ENCODE peak calls at places on chromosome 2, in ten cellular contexts. One of them, this sample, is unnamed.

GRCh38 chr2:240137596-240138274 is 1.6 kb upstream of the COPS9 start:
- DNase-seq in RKO: no peak
- DNase-seq in fibroblast of mammary gland: no peak
- DNase-seq in LoVo: no peak
- DNase-seq in cardiac muscle cell: no peak
- DNase-seq in stimulated activated CD4-positive, alpha-beta T cell treated with anti-CD3 and anti-CD28 coated beads, Interleukin-4, amount 100 ng/mL, for 1 hour: no peak
- DNase-seq in C1 segment of cervical spinal cord: no peak
- DNase-seq in NB4: no peak
- DNase-seq in kidney tubule cell: no peak
- DNase-seq in activated naive CD4-positive, alpha-beta T cell treated with anti-CD3 and anti-CD28 coated beads for 36 hours: no peak
- DNase-seq in this sample: no peak

GRCh38 chr2:73877071-73877802 is 15.6 kb upstream of the ACTG2 start:
- DNase-seq in RKO: no peak
- DNase-seq in fibroblast of mammary gland: no peak
- DNase-seq in LoVo: no peak
- DNase-seq in cardiac muscle cell: no peak
- DNase-seq in stimulated activated CD4-positive, alpha-beta T cell treated with anti-CD3 and anti-CD28 coated beads, Interleukin-4, amount 100 ng/mL, for 1 hour: no peak
- DNase-seq in C1 segment of cervical spinal cord: no peak
- DNase-seq in NB4: peak
- DNase-seq in kidney tubule cell: no peak
- DNase-seq in activated naive CD4-positive, alpha-beta T cell treated with anti-CD3 and anti-CD28 coated beads for 36 hours: no peak
- DNase-seq in this sample: no peak

GRCh38 chr2:180938419-180938818 is 42.0 kb upstream of the UBE2E3 start:
- DNase-seq in RKO: no peak
- DNase-seq in fibroblast of mammary gland: peak
- DNase-seq in LoVo: no peak
- DNase-seq in cardiac muscle cell: no peak
- DNase-seq in stimulated activated CD4-positive, alpha-beta T cell treated with anti-CD3 and anti-CD28 coated beads, Interleukin-4, amount 100 ng/mL, for 1 hour: no peak
- DNase-seq in C1 segment of cervical spinal cord: no peak
- DNase-seq in NB4: no peak
- DNase-seq in kidney tubule cell: peak
- DNase-seq in activated naive CD4-positive, alpha-beta T cell treated with anti-CD3 and anti-CD28 coated beads for 36 hours: no peak
- DNase-seq in this sample: peak

GRCh38 chr2:120014231-120014990 is 1.5 kb downstream of the EPB41L5 start:
- DNase-seq in RKO: no peak
- DNase-seq in fibroblast of mammary gland: peak
- DNase-seq in LoVo: no peak
- DNase-seq in cardiac muscle cell: no peak
- DNase-seq in stimulated activated CD4-positive, alpha-beta T cell treated with anti-CD3 and anti-CD28 coated beads, Interleukin-4, amount 100 ng/mL, for 1 hour: no peak
- DNase-seq in C1 segment of cervical spinal cord: peak
- DNase-seq in NB4: no peak
- DNase-seq in kidney tubule cell: peak
- DNase-seq in activated naive CD4-positive, alpha-beta T cell treated with anti-CD3 and anti-CD28 coated beads for 36 hours: no peak
- DNase-seq in this sample: no peak

GRCh38 chr2:127454595-127455565 is 36.7 kb downstream of the PROC start:
- DNase-seq in RKO: no peak
- DNase-seq in fibroblast of mammary gland: no peak
- DNase-seq in LoVo: peak
- DNase-seq in cardiac muscle cell: no peak
- DNase-seq in stimulated activated CD4-positive, alpha-beta T cell treated with anti-CD3 and anti-CD28 coated beads, Interleukin-4, amount 100 ng/mL, for 1 hour: no peak
- DNase-seq in C1 segment of cervical spinal cord: no peak
- DNase-seq in NB4: no peak
- DNase-seq in kidney tubule cell: peak
- DNase-seq in activated naive CD4-positive, alpha-beta T cell treated with anti-CD3 and anti-CD28 coated beads for 36 hours: no peak
- DNase-seq in this sample: no peak

GRCh38 chr2:174023591-174024523 is 58.7 kb upstream of the SP3 start:
- DNase-seq in RKO: peak
- DNase-seq in fibroblast of mammary gland: peak
- DNase-seq in LoVo: no peak
- DNase-seq in cardiac muscle cell: peak
- DNase-seq in stimulated activated CD4-positive, alpha-beta T cell treated with anti-CD3 and anti-CD28 coated beads, Interleukin-4, amount 100 ng/mL, for 1 hour: no peak
- DNase-seq in C1 segment of cervical spinal cord: peak
- DNase-seq in NB4: peak
- DNase-seq in kidney tubule cell: peak
- DNase-seq in activated naive CD4-positive, alpha-beta T cell treated with anti-CD3 and anti-CD28 coated beads for 36 hours: peak
- DNase-seq in this sample: peak

GRCh38 chr2:229178117-229178516 is 93.0 kb downstream of the PID1 start:
- DNase-seq in RKO: no peak
- DNase-seq in fibroblast of mammary gland: no peak
- DNase-seq in LoVo: no peak
- DNase-seq in cardiac muscle cell: no peak
- DNase-seq in stimulated activated CD4-positive, alpha-beta T cell treated with anti-CD3 and anti-CD28 coated beads, Interleukin-4, amount 100 ng/mL, for 1 hour: no peak
- DNase-seq in C1 segment of cervical spinal cord: no peak
- DNase-seq in NB4: no peak
- DNase-seq in kidney tubule cell: no peak
- DNase-seq in activated naive CD4-positive, alpha-beta T cell treated with anti-CD3 and anti-CD28 coated beads for 36 hours: no peak
- DNase-seq in this sample: no peak

GRCh38 chr2:150686391-150686790 is 198.9 kb upstream of the RND3 start:
- DNase-seq in RKO: no peak
- DNase-seq in fibroblast of mammary gland: peak
- DNase-seq in LoVo: no peak
- DNase-seq in cardiac muscle cell: no peak
- DNase-seq in stimulated activated CD4-positive, alpha-beta T cell treated with anti-CD3 and anti-CD28 coated beads, Interleukin-4, amount 100 ng/mL, for 1 hour: no peak
- DNase-seq in C1 segment of cervical spinal cord: no peak
- DNase-seq in NB4: no peak
- DNase-seq in kidney tubule cell: no peak
- DNase-seq in activated naive CD4-positive, alpha-beta T cell treated with anti-CD3 and anti-CD28 coated beads for 36 hours: no peak
- DNase-seq in this sample: peak

GRCh38 chr2:55282110-55282917 is 13.3 kb upstream of the MTIF2 start:
- DNase-seq in RKO: peak
- DNase-seq in fibroblast of mammary gland: peak
- DNase-seq in LoVo: peak
- DNase-seq in cardiac muscle cell: no peak
- DNase-seq in stimulated activated CD4-positive, alpha-beta T cell treated with anti-CD3 and anti-CD28 coated beads, Interleukin-4, amount 100 ng/mL, for 1 hour: peak
- DNase-seq in C1 segment of cervical spinal cord: peak
- DNase-seq in NB4: peak
- DNase-seq in kidney tubule cell: peak
- DNase-seq in activated naive CD4-positive, alpha-beta T cell treated with anti-CD3 and anti-CD28 coated beads for 36 hours: peak
- DNase-seq in this sample: peak

GRCh38 chr2:164523726-164524125 is 97.6 kb downstream of the GRB14 start:
- DNase-seq in RKO: no peak
- DNase-seq in fibroblast of mammary gland: no peak
- DNase-seq in LoVo: no peak
- DNase-seq in cardiac muscle cell: peak
- DNase-seq in stimulated activated CD4-positive, alpha-beta T cell treated with anti-CD3 and anti-CD28 coated beads, Interleukin-4, amount 100 ng/mL, for 1 hour: no peak
- DNase-seq in C1 segment of cervical spinal cord: no peak
- DNase-seq in NB4: no peak
- DNase-seq in kidney tubule cell: no peak
- DNase-seq in activated naive CD4-positive, alpha-beta T cell treated with anti-CD3 and anti-CD28 coated beads for 36 hours: no peak
- DNase-seq in this sample: no peak

GRCh38 chr2:10534514-10535250 is 86.6 kb upstream of the ODC1 start:
- DNase-seq in RKO: peak
- DNase-seq in fibroblast of mammary gland: peak
- DNase-seq in LoVo: no peak
- DNase-seq in cardiac muscle cell: no peak
- DNase-seq in stimulated activated CD4-positive, alpha-beta T cell treated with anti-CD3 and anti-CD28 coated beads, Interleukin-4, amount 100 ng/mL, for 1 hour: no peak
- DNase-seq in C1 segment of cervical spinal cord: no peak
- DNase-seq in NB4: peak
- DNase-seq in kidney tubule cell: peak
- DNase-seq in activated naive CD4-positive, alpha-beta T cell treated with anti-CD3 and anti-CD28 coated beads for 36 hours: no peak
- DNase-seq in this sample: peak

GRCh38 chr2:149033716-149034115 is 4.8 kb upstream of the LYPD6B start:
- DNase-seq in RKO: no peak
- DNase-seq in fibroblast of mammary gland: no peak
- DNase-seq in LoVo: no peak
- DNase-seq in cardiac muscle cell: no peak
- DNase-seq in stimulated activated CD4-positive, alpha-beta T cell treated with anti-CD3 and anti-CD28 coated beads, Interleukin-4, amount 100 ng/mL, for 1 hour: no peak
- DNase-seq in C1 segment of cervical spinal cord: no peak
- DNase-seq in NB4: no peak
- DNase-seq in kidney tubule cell: no peak
- DNase-seq in activated naive CD4-positive, alpha-beta T cell treated with anti-CD3 and anti-CD28 coated beads for 36 hours: no peak
- DNase-seq in this sample: no peak

GRCh38 chr2:174365583-174365982 is 29.9 kb upstream of the SCRN3 start:
- DNase-seq in RKO: no peak
- DNase-seq in fibroblast of mammary gland: no peak
- DNase-seq in LoVo: no peak
- DNase-seq in cardiac muscle cell: no peak
- DNase-seq in stimulated activated CD4-positive, alpha-beta T cell treated with anti-CD3 and anti-CD28 coated beads, Interleukin-4, amount 100 ng/mL, for 1 hour: no peak
- DNase-seq in C1 segment of cervical spinal cord: no peak
- DNase-seq in NB4: no peak
- DNase-seq in kidney tubule cell: no peak
- DNase-seq in activated naive CD4-positive, alpha-beta T cell treated with anti-CD3 and anti-CD28 coated beads for 36 hours: no peak
- DNase-seq in this sample: no peak

GRCh38 chr2:197079832-197080555 is 153.5 kb upstream of the PGAP1 start:
- DNase-seq in RKO: no peak
- DNase-seq in fibroblast of mammary gland: peak
- DNase-seq in LoVo: peak
- DNase-seq in cardiac muscle cell: no peak
- DNase-seq in stimulated activated CD4-positive, alpha-beta T cell treated with anti-CD3 and anti-CD28 coated beads, Interleukin-4, amount 100 ng/mL, for 1 hour: no peak
- DNase-seq in C1 segment of cervical spinal cord: no peak
- DNase-seq in NB4: no peak
- DNase-seq in kidney tubule cell: peak
- DNase-seq in activated naive CD4-positive, alpha-beta T cell treated with anti-CD3 and anti-CD28 coated beads for 36 hours: no peak
- DNase-seq in this sample: peak

GRCh38 chr2:191657977-191658376 is 20.0 kb upstream of the NABP1 start:
- DNase-seq in RKO: no peak
- DNase-seq in fibroblast of mammary gland: peak
- DNase-seq in LoVo: no peak
- DNase-seq in cardiac muscle cell: no peak
- DNase-seq in stimulated activated CD4-positive, alpha-beta T cell treated with anti-CD3 and anti-CD28 coated beads, Interleukin-4, amount 100 ng/mL, for 1 hour: no peak
- DNase-seq in C1 segment of cervical spinal cord: no peak
- DNase-seq in NB4: no peak
- DNase-seq in kidney tubule cell: peak
- DNase-seq in activated naive CD4-positive, alpha-beta T cell treated with anti-CD3 and anti-CD28 coated beads for 36 hours: no peak
- DNase-seq in this sample: peak

GRCh38 chr2:46858697-46859080 is 56.9 kb downstream of the MCFD2 start:
- DNase-seq in RKO: no peak
- DNase-seq in fibroblast of mammary gland: peak
- DNase-seq in LoVo: no peak
- DNase-seq in cardiac muscle cell: no peak
- DNase-seq in stimulated activated CD4-positive, alpha-beta T cell treated with anti-CD3 and anti-CD28 coated beads, Interleukin-4, amount 100 ng/mL, for 1 hour: no peak
- DNase-seq in C1 segment of cervical spinal cord: no peak
- DNase-seq in NB4: no peak
- DNase-seq in kidney tubule cell: no peak
- DNase-seq in activated naive CD4-positive, alpha-beta T cell treated with anti-CD3 and anti-CD28 coated beads for 36 hours: no peak
- DNase-seq in this sample: peak

GRCh38 chr2:98086491-98087446 is at the start of gene VWA3B:
- DNase-seq in RKO: peak
- DNase-seq in fibroblast of mammary gland: peak
- DNase-seq in LoVo: peak
- DNase-seq in cardiac muscle cell: peak
- DNase-seq in stimulated activated CD4-positive, alpha-beta T cell treated with anti-CD3 and anti-CD28 coated beads, Interleukin-4, amount 100 ng/mL, for 1 hour: peak
- DNase-seq in C1 segment of cervical spinal cord: peak
- DNase-seq in NB4: peak
- DNase-seq in kidney tubule cell: peak
- DNase-seq in activated naive CD4-positive, alpha-beta T cell treated with anti-CD3 and anti-CD28 coated beads for 36 hours: peak
- DNase-seq in this sample: no peak

GRCh38 chr2:148279216-148279615 is 258.3 kb downstream of the MBD5 start:
- DNase-seq in RKO: no peak
- DNase-seq in fibroblast of mammary gland: peak
- DNase-seq in LoVo: no peak
- DNase-seq in cardiac muscle cell: no peak
- DNase-seq in stimulated activated CD4-positive, alpha-beta T cell treated with anti-CD3 and anti-CD28 coated beads, Interleukin-4, amount 100 ng/mL, for 1 hour: no peak
- DNase-seq in C1 segment of cervical spinal cord: no peak
- DNase-seq in NB4: no peak
- DNase-seq in kidney tubule cell: no peak
- DNase-seq in activated naive CD4-positive, alpha-beta T cell treated with anti-CD3 and anti-CD28 coated beads for 36 hours: no peak
- DNase-seq in this sample: no peak

GRCh38 chr2:48799605-48800004 is 44.1 kb upstream of the LHCGR start:
- DNase-seq in RKO: no peak
- DNase-seq in fibroblast of mammary gland: no peak
- DNase-seq in LoVo: no peak
- DNase-seq in cardiac muscle cell: no peak
- DNase-seq in stimulated activated CD4-positive, alpha-beta T cell treated with anti-CD3 and anti-CD28 coated beads, Interleukin-4, amount 100 ng/mL, for 1 hour: no peak
- DNase-seq in C1 segment of cervical spinal cord: no peak
- DNase-seq in NB4: no peak
- DNase-seq in kidney tubule cell: peak
- DNase-seq in activated naive CD4-positive, alpha-beta T cell treated with anti-CD3 and anti-CD28 coated beads for 36 hours: no peak
- DNase-seq in this sample: no peak

GRCh38 chr2:183927367-183928355 is 670.7 kb upstream of the ZNF804A start:
- DNase-seq in RKO: peak
- DNase-seq in fibroblast of mammary gland: peak
- DNase-seq in LoVo: no peak
- DNase-seq in cardiac muscle cell: no peak
- DNase-seq in stimulated activated CD4-positive, alpha-beta T cell treated with anti-CD3 and anti-CD28 coated beads, Interleukin-4, amount 100 ng/mL, for 1 hour: no peak
- DNase-seq in C1 segment of cervical spinal cord: no peak
- DNase-seq in NB4: no peak
- DNase-seq in kidney tubule cell: peak
- DNase-seq in activated naive CD4-positive, alpha-beta T cell treated with anti-CD3 and anti-CD28 coated beads for 36 hours: no peak
- DNase-seq in this sample: peak

GRCh38 chr2:11270891-11271290 is 73.5 kb downstream of the ROCK2 start:
- DNase-seq in RKO: no peak
- DNase-seq in fibroblast of mammary gland: peak
- DNase-seq in LoVo: no peak
- DNase-seq in cardiac muscle cell: no peak
- DNase-seq in stimulated activated CD4-positive, alpha-beta T cell treated with anti-CD3 and anti-CD28 coated beads, Interleukin-4, amount 100 ng/mL, for 1 hour: no peak
- DNase-seq in C1 segment of cervical spinal cord: no peak
- DNase-seq in NB4: peak
- DNase-seq in kidney tubule cell: peak
- DNase-seq in activated naive CD4-positive, alpha-beta T cell treated with anti-CD3 and anti-CD28 coated beads for 36 hours: no peak
- DNase-seq in this sample: peak

GRCh38 chr2:73939419-73939818 is 12.7 kb downstream of the DGUOK start:
- DNase-seq in RKO: peak
- DNase-seq in fibroblast of mammary gland: peak
- DNase-seq in LoVo: no peak
- DNase-seq in cardiac muscle cell: no peak
- DNase-seq in stimulated activated CD4-positive, alpha-beta T cell treated with anti-CD3 and anti-CD28 coated beads, Interleukin-4, amount 100 ng/mL, for 1 hour: peak
- DNase-seq in C1 segment of cervical spinal cord: no peak
- DNase-seq in NB4: peak
- DNase-seq in kidney tubule cell: peak
- DNase-seq in activated naive CD4-positive, alpha-beta T cell treated with anti-CD3 and anti-CD28 coated beads for 36 hours: peak
- DNase-seq in this sample: peak

GRCh38 chr2:13414907-13415306 is 698.2 kb downstream of the TRIB2 start:
- DNase-seq in RKO: no peak
- DNase-seq in fibroblast of mammary gland: no peak
- DNase-seq in LoVo: no peak
- DNase-seq in cardiac muscle cell: no peak
- DNase-seq in stimulated activated CD4-positive, alpha-beta T cell treated with anti-CD3 and anti-CD28 coated beads, Interleukin-4, amount 100 ng/mL, for 1 hour: no peak
- DNase-seq in C1 segment of cervical spinal cord: no peak
- DNase-seq in NB4: no peak
- DNase-seq in kidney tubule cell: no peak
- DNase-seq in activated naive CD4-positive, alpha-beta T cell treated with anti-CD3 and anti-CD28 coated beads for 36 hours: no peak
- DNase-seq in this sample: no peak

GRCh38 chr2:12430036-12430795 is 286.5 kb upstream of the TRIB2 start:
- DNase-seq in RKO: peak
- DNase-seq in fibroblast of mammary gland: peak
- DNase-seq in LoVo: no peak
- DNase-seq in cardiac muscle cell: no peak
- DNase-seq in stimulated activated CD4-positive, alpha-beta T cell treated with anti-CD3 and anti-CD28 coated beads, Interleukin-4, amount 100 ng/mL, for 1 hour: no peak
- DNase-seq in C1 segment of cervical spinal cord: no peak
- DNase-seq in NB4: no peak
- DNase-seq in kidney tubule cell: peak
- DNase-seq in activated naive CD4-positive, alpha-beta T cell treated with anti-CD3 and anti-CD28 coated beads for 36 hours: no peak
- DNase-seq in this sample: peak